ENCODE peak calls at places on chromosomes 7 and 10, in five cellular contexts. D is AG09309, W is choroid plexus epithelial cell, X is NCI-H226, E is astrocyte of the hippocampus. N is an unnamed sample.
A peak's percentile ranks its signal among the peaks of the same experiment; 100 is the strongest.

GRCh38 chr10:58384095-58384494 is 1.1 kb upstream of the TFAM start:
- DNase-seq in D (no peak), X (no peak), W (peak; percentile 32), E (no peak), N (peak; percentile 7)

GRCh38 chr7:90244909-90245841 is at the start of gene CFAP69:
- DNase-seq in X (peak; percentile 79), E (peak; percentile 91), D (no peak), W (peak; percentile 86), N (peak; percentile 68)

GRCh38 chr10:3542185-3542611 is 242.8 kb downstream of the KLF6 start:
- DNase-seq in W (peak; percentile 27), X (peak; percentile 73), D (peak; percentile 76), E (peak; percentile 80), N (no peak)

GRCh38 chr7:29343379-29343778 is 148.8 kb downstream of the CHN2 start:
- DNase-seq in E (no peak), X (no peak), W (no peak), D (no peak), N (no peak)

GRCh38 chr10:132421377-132422168 is 24.6 kb downstream of the PWWP2B start:
- DNase-seq in W (peak; percentile 50), E (peak; percentile 61), D (no peak), X (no peak), N (no peak)

GRCh38 chr10:86900955-86901354 is 56.5 kb downstream of the MMRN2 start:
- DNase-seq in D (no peak), W (peak; percentile 82), X (no peak), E (peak; percentile 63), N (no peak)

GRCh38 chr10:32160866-32161265 is 104.6 kb upstream of the KIF5B start:
- DNase-seq in E (no peak), X (no peak), D (no peak), W (no peak), N (no peak)

GRCh38 chr7:3206771-3207191 is 94.3 kb upstream of the SDK1 start:
- DNase-seq in X (no peak), D (no peak), W (no peak), E (no peak), N (no peak)

GRCh38 chr7:17095001-17095574 is 203.4 kb upstream of the AHR start:
- DNase-seq in W (no peak), E (peak; percentile 70), D (peak; percentile 100), X (peak; percentile 87), N (no peak)

GRCh38 chr7:2709553-2710165 is 21.7 kb downstream of the AMZ1 start:
- DNase-seq in D (no peak), E (peak; percentile 81), W (peak; percentile 62), X (peak; percentile 28), N (peak; percentile 85)

GRCh38 chr10:132306951-132307751 is 599 bp downstream of the STK32C start:
- DNase-seq in X (no peak), E (peak; percentile 32), W (no peak), D (no peak), N (no peak)

GRCh38 chr10:85188770-85189484 is 860.5 kb downstream of the CCSER2 start:
- DNase-seq in D (no peak), X (no peak), W (no peak), E (no peak), N (no peak)

GRCh38 chr7:108016841-108017775 is 14.1 kb upstream of the LAMB1 start:
- DNase-seq in E (peak; percentile 70), W (peak; percentile 70), D (no peak), X (peak; percentile 58), N (no peak)

GRCh38 chr7:35549781-35550180 is 145.2 kb downstream of the HERPUD2 start:
- DNase-seq in D (no peak), W (no peak), E (no peak), X (no peak), N (no peak)

GRCh38 chr10:5661043-5661442 is 5.4 kb downstream of the ASB13 start:
- DNase-seq in E (no peak), X (no peak), D (no peak), W (no peak), N (no peak)

GRCh38 chr7:5234852-5235831 is 45.1 kb downstream of the WIPI2 start:
- DNase-seq in W (no peak), E (peak; percentile 38), X (no peak), D (peak; percentile 1), N (no peak)

GRCh38 chr10:118301211-118301610 is 40.9 kb downstream of the FAM204A start:
- DNase-seq in E (no peak), X (no peak), D (no peak), W (no peak), N (no peak)

GRCh38 chr7:22666732-22667131 is 60.3 kb upstream of the IL6 start:
- DNase-seq in W (peak; percentile 49), X (peak; percentile 71), D (no peak), E (peak; percentile 71), N (no peak)

GRCh38 chr7:117137868-117138267 is 184.6 kb downstream of the ST7 start:
- DNase-seq in E (no peak), D (no peak), W (peak; percentile 49), X (no peak), N (no peak)

GRCh38 chr10:20415684-20416083 is 481.4 kb downstream of the NEBL start:
- DNase-seq in X (peak; percentile 85), W (peak; percentile 22), D (no peak), E (peak; percentile 60), N (no peak)

GRCh38 chr7:127943541-127944521 is 87.4 kb downstream of the LRRC4 start:
- DNase-seq in X (no peak), D (no peak), E (peak; percentile 81), W (peak; percentile 34), N (no peak)

GRCh38 chr10:124048371-124049290 is 44.8 kb downstream of the CHST15 start:
- DNase-seq in X (no peak), D (no peak), E (peak; percentile 59), W (peak; percentile 92), N (no peak)

GRCh38 chr7:42639930-42640329 is 271.9 kb downstream of the C7orf25 start:
- DNase-seq in X (no peak), W (peak; percentile 4), E (no peak), D (no peak), N (no peak)

GRCh38 chr7:130875265-130875741 is 141.3 kb upstream of the KLF14 start:
- DNase-seq in E (peak; percentile 77), W (peak; percentile 70), D (no peak), X (no peak), N (no peak)

GRCh38 chr10:118871244-118871865 is 116.6 kb upstream of the CACUL1 start:
- DNase-seq in E (no peak), X (peak; percentile 8), D (no peak), W (peak; percentile 31), N (no peak)

GRCh38 chr7:9181356-9181755 is 747.9 kb downstream of the NXPH1 start:
- DNase-seq in D (no peak), W (no peak), E (no peak), X (no peak), N (no peak)

GRCh38 chr7:117217636-117218035 is 105.2 kb downstream of the WNT2 start:
- DNase-seq in E (peak; percentile 45), D (peak; percentile 86), X (peak; percentile 6), W (peak; percentile 44), N (no peak)

GRCh38 chr10:48634198-48634983 is 29.5 kb upstream of the ARHGAP22 start:
- DNase-seq in X (peak; percentile 74), W (peak; percentile 70), D (peak; percentile 89), E (peak; percentile 22), N (no peak)

GRCh38 chr10:6416892-6417512 is 163.1 kb downstream of the PRKCQ start:
- DNase-seq in E (peak; percentile 73), X (no peak), D (no peak), W (peak; percentile 77), N (peak; percentile 18)

GRCh38 chr7:38781991-38782390 is 127.0 kb downstream of the VPS41 start:
- DNase-seq in X (no peak), D (no peak), E (no peak), W (no peak), N (no peak)

GRCh38 chr7:86768967-86769760 is 125.5 kb downstream of the GRM3 start:
- DNase-seq in D (no peak), E (no peak), X (no peak), W (no peak), N (no peak)

GRCh38 chr10:133199992-133200611 is 29.9 kb upstream of the UTF1 start:
- DNase-seq in D (no peak), X (no peak), W (no peak), E (no peak), N (no peak)

GRCh38 chr7:4712371-4713182 is 30.5 kb downstream of the FOXK1 start:
- DNase-seq in E (peak; percentile 36), D (no peak), X (no peak), W (peak; percentile 65), N (peak; percentile 35)

GRCh38 chr10:35774109-35774508 is 132.0 kb upstream of the FZD8 start:
- DNase-seq in X (no peak), W (no peak), E (no peak), D (no peak), N (no peak)

GRCh38 chr7:141013345-141013715 is 1.4 kb downstream of the MRPS33 start:
- DNase-seq in E (no peak), W (no peak), X (no peak), D (no peak), N (no peak)

GRCh38 chr7:75762350-75762917 is 9.6 kb downstream of the CCL26 start:
- DNase-seq in W (peak; percentile 87), X (peak; percentile 34), E (peak; percentile 71), D (peak; percentile 66), N (peak; percentile 45)

GRCh38 chr7:22060863-22061262 is 115.2 kb upstream of the CDCA7L start:
- DNase-seq in E (no peak), W (no peak), D (no peak), X (no peak), N (no peak)

GRCh38 chr10:5531558-5532230 is 6.9 kb downstream of the CALML3 start:
- DNase-seq in D (no peak), W (no peak), X (no peak), E (no peak), N (no peak)

GRCh38 chr7:151286148-151286547 is 37.7 kb upstream of the SMARCD3 start:
- DNase-seq in E (peak; percentile 77), X (no peak), D (no peak), W (no peak), N (no peak)